ENCODE peak calls at places on chromosome X, in ten cellular contexts. E, N, K, Y, I, C, D, H, O and P are unnamed samples.

GRCh38 chrX:113001836-113002235 is 161.2 kb upstream of the AMOT start:
- DNase-seq in E (no peak), N (no peak), K (no peak), Y (no peak), I (no peak), C (no peak), D (no peak), H (peak), O (no peak), P (no peak)

GRCh38 chrX:45628041-45628440 is 427.4 kb upstream of the DIPK2B start:
- DNase-seq in E (no peak), N (no peak), K (no peak), Y (no peak), I (peak), C (peak), D (no peak), H (peak), O (no peak), P (no peak)

GRCh38 chrX:39941332-39941920 is 156.3 kb downstream of the BCOR start:
- DNase-seq in E (no peak), N (no peak), K (no peak), Y (no peak), I (peak), C (no peak), D (no peak), H (no peak), O (no peak), P (no peak)

GRCh38 chrX:4675686-4676300 is 962.3 kb upstream of the PRKX start:
- DNase-seq in E (no peak), N (no peak), K (no peak), Y (no peak), I (no peak), C (no peak), D (no peak), H (peak), O (no peak), P (no peak)

GRCh38 chrX:26032141-26032917 is 105.8 kb upstream of the MAGEB18 start:
- DNase-seq in E (no peak), N (no peak), K (no peak), Y (peak), I (peak), C (no peak), D (no peak), H (no peak), O (no peak), P (no peak)

GRCh38 chrX:105703876-105704275 is 118.5 kb upstream of the NRK start:
- DNase-seq in E (no peak), N (no peak), K (no peak), Y (no peak), I (no peak), C (no peak), D (no peak), H (no peak), O (no peak), P (no peak)

GRCh38 chrX:97909245-97909644 is 1025.5 kb downstream of the RPA4 start:
- DNase-seq in E (no peak), N (no peak), K (no peak), Y (no peak), I (no peak), C (no peak), D (no peak), H (no peak), O (no peak), P (no peak)

GRCh38 chrX:153944140-153944799 is at the start of gene RENBP:
- DNase-seq in E (no peak), N (no peak), K (no peak), Y (no peak), I (no peak), C (no peak), D (peak), H (no peak), O (peak), P (no peak)

GRCh38 chrX:106898462-106898861 is 4.7 kb downstream of the RIPPLY1 start:
- DNase-seq in E (peak), N (no peak), K (no peak), Y (peak), I (peak), C (peak), D (no peak), H (peak), O (no peak), P (no peak)

GRCh38 chrX:147226801-147227200 is 412.3 kb upstream of the CXorf51A start:
- DNase-seq in E (no peak), N (no peak), K (no peak), Y (no peak), I (no peak), C (no peak), D (no peak), H (no peak), O (no peak), P (no peak)

GRCh38 chrX:84186603-84187358 is 1.2 kb downstream of the RPS6KA6 start:
- DNase-seq in E (no peak), N (no peak), K (no peak), Y (peak), I (peak), C (peak), D (peak), H (peak), O (no peak), P (no peak)

GRCh38 chrX:140949231-140949630 is 53.2 kb upstream of the SPANXB1 start:
- DNase-seq in E (no peak), N (no peak), K (no peak), Y (no peak), I (peak), C (no peak), D (no peak), H (peak), O (no peak), P (no peak)

GRCh38 chrX:81390244-81390643 is 188.3 kb downstream of the SH3BGRL start:
- DNase-seq in E (no peak), N (no peak), K (no peak), Y (no peak), I (no peak), C (no peak), D (no peak), H (no peak), O (no peak), P (no peak)

GRCh38 chrX:152638443-152638904 is 779 bp downstream of the GABRQ start:
- DNase-seq in E (no peak), N (no peak), K (no peak), Y (no peak), I (no peak), C (no peak), D (no peak), H (no peak), O (no peak), P (no peak)

GRCh38 chrX:100408643-100409315 is 1.3 kb downstream of the PCDH19 start:
- DNase-seq in E (no peak), N (no peak), K (no peak), Y (no peak), I (no peak), C (no peak), D (no peak), H (no peak), O (no peak), P (no peak)

GRCh38 chrX:46407036-46407752 is 138.0 kb downstream of the ZNF674 start:
- DNase-seq in E (no peak), N (no peak), K (no peak), Y (no peak), I (no peak), C (peak), D (no peak), H (no peak), O (no peak), P (no peak)

DNA sequence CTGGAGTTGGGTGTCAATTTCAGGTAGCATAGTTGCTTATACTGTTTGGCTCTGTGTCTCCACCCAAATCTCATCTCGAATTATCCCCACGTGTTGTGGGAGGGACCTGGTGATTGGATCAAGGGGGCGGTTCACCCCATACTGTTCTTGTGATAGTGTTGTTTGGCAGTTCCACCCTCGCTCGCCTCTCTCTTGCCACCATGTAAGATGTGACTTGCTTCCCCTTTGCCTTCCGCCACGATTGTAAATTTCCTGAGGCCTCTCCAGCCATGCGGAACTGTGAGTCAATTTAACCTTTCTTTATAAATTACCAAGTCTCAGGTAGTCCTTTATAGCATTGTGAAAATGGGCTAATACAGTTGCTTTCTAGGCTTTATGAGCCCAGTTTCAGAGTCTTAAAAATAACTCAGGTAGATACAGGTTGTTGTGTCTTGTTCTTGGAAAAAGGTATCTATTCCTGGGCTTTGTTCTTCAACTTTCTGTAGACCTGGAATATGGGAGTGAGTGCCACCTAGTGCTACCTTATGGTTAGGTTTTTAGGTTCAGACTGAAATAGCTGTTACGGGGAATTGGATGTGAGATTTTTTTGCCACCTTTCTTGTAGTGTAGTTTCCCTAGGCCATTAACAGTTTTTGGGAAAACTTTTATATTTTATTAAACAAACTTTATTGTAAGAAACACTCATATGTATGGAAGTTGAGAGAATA is 15.6 kb downstream of the PGK1 start:
- DNase-seq in E (no peak), N (no peak), K (no peak), Y (no peak), I (no peak), C (no peak), D (no peak), H (peak), O (no peak), P (no peak)
- TF ChIP-seq CTCF in E (peak), N (no peak), K (no peak), Y (peak), I (no peak), C (peak), D (no peak), H (peak), O (no peak), P (peak)

DNA sequence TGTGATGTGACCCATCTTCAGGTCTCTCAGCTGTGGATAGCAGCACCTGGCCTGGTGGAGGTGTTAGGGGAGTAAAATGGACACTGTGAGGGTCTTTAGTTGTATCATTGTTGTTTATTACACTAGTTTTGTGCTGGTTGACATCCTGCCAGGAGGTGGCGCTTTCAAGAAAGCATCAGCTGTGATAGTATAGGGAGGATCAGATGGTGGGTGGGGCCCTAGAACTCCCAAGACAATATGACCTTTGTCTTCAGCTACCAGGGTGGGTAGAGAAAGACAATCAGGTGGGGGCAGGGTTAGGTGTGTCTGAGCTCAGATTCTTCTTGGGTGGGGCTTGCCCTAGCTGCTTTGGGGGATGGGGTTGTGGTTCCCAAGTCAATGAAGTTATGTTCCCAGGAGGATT is 162.8 kb downstream of the PPP1R2C start:
- DNase-seq in E (no peak), N (no peak), K (no peak), Y (peak), I (no peak), C (peak), D (peak), H (peak), O (no peak), P (no peak)
- TF ChIP-seq CTCF in E (no peak), N (no peak), K (no peak), Y (peak), I (no peak), C (peak), D (no peak), H (peak), O (no peak), P (no peak)

DNA sequence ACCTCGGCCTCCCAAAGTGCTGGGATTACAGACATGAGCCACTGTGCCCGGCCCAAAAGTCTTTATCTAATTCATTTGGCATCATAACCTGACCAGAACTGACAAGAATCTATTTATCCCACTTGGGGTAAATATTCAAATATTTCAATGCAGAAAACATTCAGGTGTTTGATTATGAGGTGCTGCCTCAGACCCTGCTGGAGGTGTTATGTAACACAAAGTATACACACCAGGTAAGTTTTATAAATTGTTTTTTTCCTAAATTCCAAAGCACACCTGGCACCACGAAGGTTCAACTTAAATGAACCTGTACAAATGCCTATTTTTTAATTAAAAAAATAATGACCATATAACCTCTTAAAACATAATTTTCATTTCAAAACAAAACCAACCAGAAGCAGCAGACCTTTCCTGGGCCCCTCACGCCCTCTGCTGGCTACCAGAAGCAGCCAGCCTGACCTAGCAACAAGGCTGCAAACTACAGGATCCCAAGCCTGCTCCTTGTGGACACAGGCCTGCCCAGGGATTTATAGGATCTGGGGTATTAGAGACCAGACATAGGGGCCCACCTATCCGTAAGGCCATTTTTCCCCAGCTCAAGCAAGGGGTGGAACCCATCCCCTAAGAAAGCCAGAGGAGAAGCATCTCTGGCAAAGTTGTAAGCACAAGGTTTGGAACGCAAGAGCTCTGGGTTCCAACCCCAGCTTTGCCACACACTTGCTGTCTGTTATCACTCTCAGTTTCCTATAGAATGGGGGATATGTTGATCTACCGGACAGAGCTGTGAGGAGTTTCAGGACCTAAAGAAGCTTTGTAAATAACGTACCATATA is 11.7 kb downstream of the OTUD5 start:
- DNase-seq in E (peak), N (no peak), K (no peak), Y (peak), I (peak), C (peak), D (peak), H (peak), O (peak), P (peak)
- TF ChIP-seq CTCF in E (peak), N (no peak), K (no peak), Y (peak), I (peak), C (peak), D (peak), H (peak), O (peak), P (peak)

DNA sequence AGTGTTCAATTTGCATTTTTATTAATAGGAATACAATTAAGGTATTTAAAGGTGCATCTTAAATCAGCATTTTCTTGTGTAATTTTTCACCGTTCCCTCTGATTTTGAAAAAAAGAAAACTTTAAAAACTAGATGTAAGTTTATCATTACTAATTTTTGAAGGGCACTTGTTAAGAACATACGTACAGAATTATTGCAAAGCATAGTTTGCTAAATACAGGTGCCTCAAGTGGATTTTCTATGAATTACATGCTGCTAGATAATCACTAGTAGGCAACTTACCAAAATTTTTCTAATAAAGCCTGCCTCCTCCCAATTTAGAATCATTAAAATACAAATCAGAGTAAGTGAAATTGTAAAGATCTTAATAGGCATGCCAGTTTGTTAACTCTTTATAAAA is 8.5 kb downstream of the CNKSR2 start:
- DNase-seq in E (no peak), N (no peak), K (no peak), Y (no peak), I (no peak), C (no peak), D (no peak), H (peak), O (no peak), P (no peak)
- TF ChIP-seq CTCF in E (no peak), N (peak), K (no peak), Y (peak), I (no peak), C (no peak), D (peak), H (peak), O (no peak), P (peak)

GRCh38 chrX:54452920-54453319 is 12.7 kb downstream of the TSR2 start:
- DNase-seq in E (peak), N (no peak), K (no peak), Y (no peak), I (peak), C (peak), D (no peak), H (peak), O (no peak), P (no peak)
- TF ChIP-seq CTCF in E (peak), N (no peak), K (no peak), Y (no peak), I (no peak), C (peak), D (no peak), H (peak), O (no peak), P (peak)

GRCh38 chrX:137563681-137564651 is 2.0 kb upstream of the ZIC3 start:
- DNase-seq in E (no peak), N (no peak), K (no peak), Y (no peak), I (no peak), C (no peak), D (no peak), H (no peak), O (no peak), P (no peak)
- TF ChIP-seq CTCF in E (no peak), N (no peak), K (no peak), Y (no peak), I (no peak), C (no peak), D (no peak), H (no peak), O (no peak), P (no peak)